ENCODE peak calls at places on chromosomes 6 and 20, in eight cellular contexts. U is small intestine, H is endothelial cell, T is HT1080, N is iPS DF 6.9, G is Kasumi-1, S is activated T-cell treated with anti-CD3 and anti-CD28 coated beads for 24 hours, R is T follicular helper cell. E is an unnamed sample.

GRCh38 chr6:72621243-72622093 is at the start of gene KCNQ5:
- DNase-seq in G (peak), N (no peak), T (no peak), H (peak), R (no peak), S (peak), U (no peak), E (no peak)

GRCh38 chr6:139355777-139356445 is 18.5 kb downstream of the CITED2 start:
- DNase-seq in N (no peak), U (no peak), G (no peak), H (no peak), T (no peak), R (no peak), S (no peak), E (no peak)

GRCh38 chr6:40471243-40471642 is 115.9 kb downstream of the LRFN2 start:
- DNase-seq in H (no peak), S (no peak), N (no peak), G (no peak), T (no peak), R (no peak), U (no peak), E (no peak)

GRCh38 chr6:92050216-92050615 is 1369.1 kb downstream of the EPHA7 start:
- DNase-seq in U (no peak), H (no peak), G (no peak), S (no peak), T (peak), R (no peak), N (no peak), E (no peak)

GRCh38 chr6:2116496-2116895 is 128.9 kb downstream of the GMDS start:
- DNase-seq in T (no peak), G (no peak), S (no peak), R (no peak), N (no peak), U (no peak), H (no peak), E (no peak)

GRCh38 chr6:122153530-122153929 is 245.9 kb upstream of the HSF2 start:
- DNase-seq in G (no peak), H (no peak), N (no peak), S (no peak), T (no peak), R (no peak), U (no peak), E (no peak)

GRCh38 chr6:13576017-13576416 is 1.6 kb downstream of the SIRT5 start:
- DNase-seq in T (no peak), R (no peak), S (no peak), N (no peak), H (no peak), G (no peak), U (no peak), E (no peak)

GRCh38 chr6:140921366-140922226 is 1211.1 kb upstream of the GJE1 start:
- DNase-seq in G (peak), S (no peak), R (no peak), H (peak), T (peak), N (peak), U (peak), E (no peak)

GRCh38 chr6:13604135-13604534 is 11.0 kb upstream of the NOL7 start:
- DNase-seq in H (no peak), S (no peak), G (no peak), N (no peak), T (no peak), U (no peak), R (no peak), E (no peak)

GRCh38 chr6:47983491-47983890 is 127.5 kb downstream of the PTCHD4 start:
- DNase-seq in R (no peak), G (no peak), H (no peak), U (no peak), N (no peak), T (no peak), S (no peak), E (no peak)

GRCh38 chr6:131368077-131368911 is 204.7 kb upstream of the ARG1 start:
- DNase-seq in G (peak), N (no peak), U (peak), S (no peak), H (no peak), T (no peak), R (no peak), E (no peak)

GRCh38 chr6:47832386-47833080 is 50.7 kb downstream of the OPN5 start:
- DNase-seq in T (peak), S (no peak), G (no peak), H (no peak), N (no peak), U (no peak), R (no peak), E (no peak)

GRCh38 chr20:48544402-48545333 is 283.1 kb downstream of the PREX1 start:
- DNase-seq in G (no peak), T (peak), H (no peak), S (no peak), N (no peak), U (peak), R (no peak), E (no peak)

GRCh38 chr6:2036084-2037023 is 209.1 kb downstream of the GMDS start:
- DNase-seq in S (no peak), U (no peak), G (no peak), R (no peak), T (no peak), N (no peak), H (no peak), E (no peak)

GRCh38 chr6:5050009-5050408 is 35.1 kb upstream of the PPP1R3G start:
- DNase-seq in N (no peak), S (no peak), U (no peak), H (no peak), G (peak), R (no peak), T (no peak), E (no peak)

GRCh38 chr6:166824880-166825250 is 131.5 kb downstream of the RNASET2 start:
- DNase-seq in N (no peak), H (no peak), G (no peak), S (no peak), R (no peak), T (no peak), U (no peak), E (no peak)

GRCh38 chr20:35443003-35443402 is 5.0 kb upstream of the GDF5 start:
- DNase-seq in H (no peak), S (no peak), N (no peak), R (no peak), G (no peak), T (peak), U (no peak), E (no peak)

GRCh38 chr20:5557123-5557522 is 193.1 kb upstream of the SHLD1 start:
- DNase-seq in G (peak), U (peak), N (peak), R (peak), H (peak), T (peak), S (peak), E (peak)